ENCODE peak calls at places on chromosomes 6 and 20, in nine cellular contexts. G, H, E, F, Y, R, V, C and I are unnamed samples.

GRCh38 chr6:96301781-96302180 is 219.8 kb upstream of the UFL1 start:
- DNase-seq in Y (peak), R (no peak), F (no peak), H (no peak), G (no peak), E (no peak), V (no peak), C (no peak), I (peak)

GRCh38 chr6:160387887-160388286 is 39.7 kb downstream of the SLC22A3 start:
- DNase-seq in V (no peak), R (no peak), H (no peak), E (no peak), Y (no peak), C (no peak), F (no peak), G (no peak), I (no peak)

GRCh38 chr20:8860011-8860495 is 208.8 kb upstream of the PLCB4 start:
- DNase-seq in Y (no peak), V (no peak), C (no peak), G (peak), R (peak), F (peak), H (peak), E (no peak), I (peak)

GRCh38 chr6:49918787-49919186 is 45.2 kb downstream of the DEFB114 start:
- DNase-seq in C (peak), G (no peak), F (no peak), R (no peak), H (no peak), Y (no peak), E (no peak), V (no peak), I (no peak)

GRCh38 chr20:58133020-58133419 is 95.4 kb downstream of the ANKRD60 start:
- DNase-seq in G (no peak), R (no peak), H (no peak), Y (no peak), V (no peak), F (peak), C (no peak), E (no peak), I (no peak)

GRCh38 chr6:72533601-72534000 is 88.3 kb upstream of the KCNQ5 start:
- DNase-seq in R (no peak), F (no peak), Y (no peak), V (no peak), H (no peak), C (no peak), E (no peak), G (no peak), I (no peak)

GRCh38 chr20:2135018-2135417 is 33.4 kb downstream of the STK35 start:
- DNase-seq in Y (no peak), V (no peak), R (no peak), E (no peak), C (no peak), F (no peak), H (no peak), G (no peak), I (no peak)

GRCh38 chr6:100099189-100100074 is 105.4 kb upstream of the MCHR2 start:
- DNase-seq in F (peak), E (no peak), G (no peak), H (no peak), R (no peak), V (no peak), Y (no peak), C (no peak), I (no peak)

GRCh38 chr6:37134622-37135191 is 35.2 kb upstream of the PIM1 start:
- DNase-seq in Y (peak), H (peak), E (no peak), V (no peak), G (peak), C (peak), F (peak), R (peak), I (peak)

GRCh38 chr6:142635130-142635529 is 309.8 kb downstream of the HIVEP2 start:
- DNase-seq in V (no peak), Y (no peak), H (peak), E (no peak), C (no peak), R (peak), G (peak), F (peak), I (peak)

GRCh38 chr6:14897836-14898235 is 348.0 kb upstream of the JARID2 start:
- DNase-seq in V (no peak), F (no peak), G (no peak), H (no peak), R (no peak), Y (no peak), C (no peak), E (no peak), I (no peak)

GRCh38 chr6:14818422-14818884 is 427.4 kb upstream of the JARID2 start:
- DNase-seq in F (peak), C (no peak), H (no peak), R (peak), E (no peak), V (no peak), Y (no peak), G (no peak), I (no peak)